ENCODE peak calls at places on chromosomes 2 and 18, in seven cellular contexts. T is NCI-H1694 treated with DMSO at 0.1 percent for 48 hours, E is fibroblast of pulmonary artery, I is germinal center, P is T-helper 2 cell, X is iPS-NIHi11, J is T-helper 1 cell. W is an unnamed sample.

GRCh38 chr2:224586127-224586702 is 1.1 kb upstream of the CUL3 start:
- DNase-seq in P (no peak), X (no peak), E (no peak), T (no peak), I (peak), J (no peak), W (no peak)

GRCh38 chr2:28471214-28471613 is 24.6 kb upstream of the PLB1 start:
- DNase-seq in I (no peak), J (no peak), P (no peak), T (no peak), E (no peak), X (peak), W (no peak)

GRCh38 chr2:234355052-234355720 is 141.7 kb downstream of the ARL4C start:
- DNase-seq in T (no peak), E (no peak), J (no peak), X (no peak), P (no peak), I (peak), W (no peak)

GRCh38 chr2:147554708-147555107 is 290.1 kb upstream of the ACVR2A start:
- DNase-seq in T (no peak), P (no peak), E (no peak), X (no peak), J (no peak), I (no peak), W (no peak)

GRCh38 chr18:10482985-10483949 is 28.8 kb downstream of the APCDD1 start:
- DNase-seq in I (peak), J (peak), P (no peak), E (no peak), X (no peak), T (no peak), W (no peak)

GRCh38 chr2:147473075-147473474 is 371.8 kb upstream of the ACVR2A start:
- DNase-seq in J (no peak), P (no peak), X (no peak), I (no peak), T (no peak), E (no peak), W (no peak)

GRCh38 chr18:356763-357162 is 88.9 kb upstream of the THOC1 start:
- DNase-seq in P (no peak), J (no peak), I (no peak), X (no peak), E (no peak), T (no peak), W (no peak)

GRCh38 chr18:70245941-70246537 is 40.6 kb upstream of the RTTN start:
- DNase-seq in E (no peak), X (no peak), P (no peak), J (no peak), I (no peak), T (no peak), W (peak)

GRCh38 chr2:196977491-196977890 is 51.0 kb upstream of the PGAP1 start:
- DNase-seq in E (peak), I (no peak), P (no peak), X (no peak), J (no peak), T (no peak), W (peak)

GRCh38 chr2:155975734-155976133 is 356.8 kb downstream of the NR4A2 start:
- DNase-seq in P (no peak), J (no peak), I (no peak), T (no peak), X (peak), E (peak), W (peak)

GRCh38 chr2:241091734-241092445 is 10.2 kb downstream of the MTERF4 start:
- DNase-seq in E (no peak), P (no peak), I (no peak), T (no peak), J (no peak), X (no peak), W (no peak)

GRCh38 chr2:75168186-75168585 is 31.1 kb downstream of the TACR1 start:
- DNase-seq in T (no peak), P (no peak), X (no peak), I (no peak), J (no peak), E (no peak), W (no peak)

GRCh38 chr18:58453913-58454317 is 175.0 kb downstream of the ALPK2 start:
- DNase-seq in J (no peak), E (no peak), P (no peak), T (no peak), X (no peak), I (no peak), W (no peak)

GRCh38 chr2:68918497-68918896 is 34.2 kb downstream of the GKN2 start:
- DNase-seq in I (no peak), X (no peak), J (no peak), E (peak), T (no peak), P (no peak), W (peak)

GRCh38 chr2:70369082-70369481 is 67.2 kb upstream of the FAM136A start:
- DNase-seq in T (no peak), J (no peak), I (no peak), P (no peak), X (no peak), E (no peak), W (no peak)

GRCh38 chr2:169363570-169364150 is 1.3 kb upstream of the LRP2 start:
- DNase-seq in J (peak), X (peak), I (peak), T (peak), P (peak), E (peak), W (peak)

GRCh38 chr18:25399554-25399953 is 47.6 kb upstream of the ZNF521 start:
- DNase-seq in I (no peak), X (no peak), J (no peak), E (no peak), P (no peak), T (no peak), W (no peak)

GRCh38 chr2:134289225-134289624 is 35.4 kb downstream of the MGAT5 start:
- DNase-seq in I (no peak), P (no peak), T (no peak), J (peak), E (no peak), X (no peak), W (no peak)

GRCh38 chr2:11540148-11540995 is 6.5 kb downstream of the GREB1 start:
- DNase-seq in P (no peak), I (no peak), T (peak), J (no peak), E (no peak), X (no peak), W (no peak)

GRCh38 chr2:7703048-7703447 is 785.8 kb downstream of the RNF144A start:
- DNase-seq in E (no peak), P (no peak), I (peak), X (no peak), T (no peak), J (no peak), W (no peak)

GRCh38 chr2:9234680-9235387 is 28.2 kb downstream of the ASAP2 start:
- DNase-seq in X (no peak), T (no peak), J (no peak), I (no peak), P (no peak), E (peak), W (peak)

GRCh38 chr2:195364015-195364965 is 292.7 kb upstream of the SLC39A10 start:
- DNase-seq in E (peak), I (no peak), P (no peak), T (no peak), J (no peak), X (no peak), W (peak)

GRCh38 chr18:8661754-8662573 is 43.4 kb upstream of the MTCL1 start:
- DNase-seq in E (peak), P (no peak), J (no peak), T (peak), X (peak), I (no peak), W (peak)

GRCh38 chr2:61670591-61671503 is 132.7 kb upstream of the XPO1 start:
- DNase-seq in J (peak), T (no peak), I (no peak), P (peak), X (no peak), E (peak), W (peak)

GRCh38 chr2:12421061-12421460 is 295.7 kb upstream of the TRIB2 start:
- DNase-seq in I (no peak), P (no peak), X (no peak), E (no peak), J (no peak), T (no peak), W (no peak)